ENCODE peak calls at places on chromosome 19, in seven cellular contexts. One of them, this sample, is unnamed.

GRCh38 chr19:45645631-45646344 is 6.6 kb upstream of the EML2 start:
- DNase-seq in mammary epithelial cell: peak; percentile 70
- DNase-seq in CD4-positive, alpha-beta T cell: peak; percentile 67
- DNase-seq in AG09319: no peak
- DNase-seq in body of pancreas: peak; percentile 84
- DNase-seq in HepG2: peak; percentile 63
- DNase-seq in AG04450: peak; percentile 62
- DNase-seq in this sample: no peak

GRCh38 chr19:19296953-19297689 is 23.2 kb downstream of the SUGP1 start:
- DNase-seq in body of pancreas: no peak
- DNase-seq in HepG2: no peak
- DNase-seq in AG09319: no peak
- DNase-seq in CD4-positive, alpha-beta T cell: no peak
- DNase-seq in AG04450: no peak
- DNase-seq in mammary epithelial cell: no peak
- DNase-seq in this sample: no peak

GRCh38 chr19:39613597-39613996 is 11.3 kb downstream of the LGALS13 start:
- DNase-seq in CD4-positive, alpha-beta T cell: no peak
- DNase-seq in body of pancreas: no peak
- DNase-seq in HepG2: no peak
- DNase-seq in AG09319: no peak
- DNase-seq in mammary epithelial cell: no peak
- DNase-seq in AG04450: no peak
- DNase-seq in this sample: no peak

GRCh38 chr19:34363094-34363493 is 1.9 kb upstream of the GPI start:
- DNase-seq in AG09319: no peak
- DNase-seq in CD4-positive, alpha-beta T cell: no peak
- DNase-seq in HepG2: peak; percentile 81
- DNase-seq in body of pancreas: no peak
- DNase-seq in mammary epithelial cell: no peak
- DNase-seq in AG04450: no peak
- DNase-seq in this sample: no peak

GRCh38 chr19:11067356-11068113 is 21.7 kb upstream of the LDLR start:
- DNase-seq in AG09319: no peak
- DNase-seq in body of pancreas: no peak
- DNase-seq in CD4-positive, alpha-beta T cell: no peak
- DNase-seq in HepG2: no peak
- DNase-seq in AG04450: no peak
- DNase-seq in mammary epithelial cell: no peak
- DNase-seq in this sample: no peak

GRCh38 chr19:38030681-38031422 is 123.8 kb downstream of the SIPA1L3 start:
- DNase-seq in HepG2: no peak
- DNase-seq in body of pancreas: no peak
- DNase-seq in CD4-positive, alpha-beta T cell: no peak
- DNase-seq in AG09319: no peak
- DNase-seq in AG04450: no peak
- DNase-seq in mammary epithelial cell: no peak
- DNase-seq in this sample: no peak

GRCh38 chr19:18196511-18196845 is 3.5 kb downstream of the MPV17L2 start:
- DNase-seq in AG09319: no peak
- DNase-seq in CD4-positive, alpha-beta T cell: no peak
- DNase-seq in body of pancreas: no peak
- DNase-seq in mammary epithelial cell: no peak
- DNase-seq in HepG2: no peak
- DNase-seq in AG04450: no peak
- DNase-seq in this sample: no peak

GRCh38 chr19:48618278-48618915 is 581 bp downstream of the RPL18 start:
- DNase-seq in body of pancreas: no peak
- DNase-seq in HepG2: no peak
- DNase-seq in AG04450: no peak
- DNase-seq in mammary epithelial cell: no peak
- DNase-seq in CD4-positive, alpha-beta T cell: no peak
- DNase-seq in AG09319: no peak
- DNase-seq in this sample: no peak

GRCh38 chr19:4369109-4369887 is 25.9 kb downstream of the MPND start:
- DNase-seq in AG04450: no peak
- DNase-seq in body of pancreas: no peak
- DNase-seq in AG09319: no peak
- DNase-seq in CD4-positive, alpha-beta T cell: peak; percentile 63
- DNase-seq in mammary epithelial cell: peak; percentile 94
- DNase-seq in HepG2: no peak
- DNase-seq in this sample: no peak

GRCh38 chr19:49690656-49691242 is at the start of gene CPT1C:
- DNase-seq in CD4-positive, alpha-beta T cell: peak; percentile 45
- DNase-seq in AG04450: peak; percentile 61
- DNase-seq in AG09319: peak; percentile 49
- DNase-seq in mammary epithelial cell: no peak
- DNase-seq in HepG2: no peak
- DNase-seq in body of pancreas: peak; percentile 82
- DNase-seq in this sample: no peak

GRCh38 chr19:33302175-33302973 is at the start of gene CEBPA:
- DNase-seq in mammary epithelial cell: peak; percentile 78
- DNase-seq in AG09319: peak; percentile 32
- DNase-seq in CD4-positive, alpha-beta T cell: peak; percentile 25
- DNase-seq in AG04450: peak; percentile 11
- DNase-seq in body of pancreas: peak; percentile 89
- DNase-seq in HepG2: peak; percentile 78
- DNase-seq in this sample: no peak
- TF ChIP-seq CTCF in mammary epithelial cell: peak; percentile 53
- TF ChIP-seq CTCF in AG09319: peak; percentile 31
- TF ChIP-seq CTCF in CD4-positive, alpha-beta T cell: no peak
- TF ChIP-seq CTCF in AG04450: peak; percentile 39
- TF ChIP-seq CTCF in body of pancreas: peak; percentile 27
- TF ChIP-seq CTCF in HepG2: peak; percentile 68
- TF ChIP-seq CTCF in this sample: peak; percentile 36

GRCh38 chr19:40693150-40693788 is 2.8 kb upstream of the NUMBL start:
- DNase-seq in CD4-positive, alpha-beta T cell: no peak
- DNase-seq in AG04450: no peak
- DNase-seq in HepG2: no peak
- DNase-seq in AG09319: no peak
- DNase-seq in mammary epithelial cell: no peak
- DNase-seq in body of pancreas: no peak
- DNase-seq in this sample: no peak
- TF ChIP-seq CTCF in CD4-positive, alpha-beta T cell: no peak
- TF ChIP-seq CTCF in AG04450: no peak
- TF ChIP-seq CTCF in HepG2: no peak
- TF ChIP-seq CTCF in AG09319: no peak
- TF ChIP-seq CTCF in mammary epithelial cell: no peak
- TF ChIP-seq CTCF in body of pancreas: no peak
- TF ChIP-seq CTCF in this sample: no peak

GRCh38 chr19:6260912-6261636 is 18.7 kb downstream of the MLLT1 start:
- DNase-seq in mammary epithelial cell: no peak
- DNase-seq in CD4-positive, alpha-beta T cell: no peak
- DNase-seq in AG04450: no peak
- DNase-seq in body of pancreas: peak; percentile 52
- DNase-seq in HepG2: peak; percentile 28
- DNase-seq in AG09319: no peak
- DNase-seq in this sample: no peak
- TF ChIP-seq CTCF in mammary epithelial cell: peak; percentile 51
- TF ChIP-seq CTCF in CD4-positive, alpha-beta T cell: peak; percentile 60
- TF ChIP-seq CTCF in AG04450: peak; percentile 59
- TF ChIP-seq CTCF in body of pancreas: peak; percentile 36
- TF ChIP-seq CTCF in HepG2: peak; percentile 70
- TF ChIP-seq CTCF in AG09319: peak; percentile 53
- TF ChIP-seq CTCF in this sample: peak; percentile 59

GRCh38 chr19:2050991-2051770 is at the start of gene MKNK2:
- DNase-seq in CD4-positive, alpha-beta T cell: peak; percentile 94
- DNase-seq in AG09319: peak; percentile 59
- DNase-seq in HepG2: peak; percentile 64
- DNase-seq in AG04450: peak; percentile 66
- DNase-seq in mammary epithelial cell: peak; percentile 79
- DNase-seq in body of pancreas: peak; percentile 92
- DNase-seq in this sample: no peak
- TF ChIP-seq CTCF in CD4-positive, alpha-beta T cell: peak; percentile 32
- TF ChIP-seq CTCF in AG09319: peak; percentile 41
- TF ChIP-seq CTCF in HepG2: peak; percentile 88
- TF ChIP-seq CTCF in AG04450: peak; percentile 47
- TF ChIP-seq CTCF in mammary epithelial cell: peak; percentile 59
- TF ChIP-seq CTCF in body of pancreas: peak; percentile 53
- TF ChIP-seq CTCF in this sample: peak; percentile 49

GRCh38 chr19:30873691-30874090 is 475.5 kb downstream of the TSHZ3 start:
- DNase-seq in mammary epithelial cell: no peak
- DNase-seq in body of pancreas: no peak
- DNase-seq in AG09319: no peak
- DNase-seq in AG04450: no peak
- DNase-seq in CD4-positive, alpha-beta T cell: no peak
- DNase-seq in HepG2: no peak
- DNase-seq in this sample: no peak
- TF ChIP-seq CTCF in mammary epithelial cell: no peak
- TF ChIP-seq CTCF in body of pancreas: no peak
- TF ChIP-seq CTCF in AG09319: no peak
- TF ChIP-seq CTCF in AG04450: no peak
- TF ChIP-seq CTCF in CD4-positive, alpha-beta T cell: no peak
- TF ChIP-seq CTCF in HepG2: no peak
- TF ChIP-seq CTCF in this sample: no peak

GRCh38 chr19:35931874-35932202 is 4.3 kb upstream of the LRFN3 start:
- DNase-seq in CD4-positive, alpha-beta T cell: no peak
- DNase-seq in HepG2: no peak
- DNase-seq in mammary epithelial cell: no peak
- DNase-seq in AG04450: no peak
- DNase-seq in AG09319: no peak
- DNase-seq in body of pancreas: no peak
- DNase-seq in this sample: no peak
- TF ChIP-seq CTCF in CD4-positive, alpha-beta T cell: no peak
- TF ChIP-seq CTCF in HepG2: no peak
- TF ChIP-seq CTCF in mammary epithelial cell: no peak
- TF ChIP-seq CTCF in AG04450: no peak
- TF ChIP-seq CTCF in AG09319: no peak
- TF ChIP-seq CTCF in body of pancreas: no peak
- TF ChIP-seq CTCF in this sample: no peak

GRCh38 chr19:58328999-58329398 is 2.2 kb downstream of the ZSCAN22 start:
- DNase-seq in AG04450: no peak
- DNase-seq in HepG2: no peak
- DNase-seq in AG09319: no peak
- DNase-seq in CD4-positive, alpha-beta T cell: no peak
- DNase-seq in body of pancreas: no peak
- DNase-seq in mammary epithelial cell: no peak
- DNase-seq in this sample: no peak
- TF ChIP-seq CTCF in AG04450: no peak
- TF ChIP-seq CTCF in HepG2: peak; percentile 85
- TF ChIP-seq CTCF in AG09319: no peak
- TF ChIP-seq CTCF in CD4-positive, alpha-beta T cell: no peak
- TF ChIP-seq CTCF in body of pancreas: no peak
- TF ChIP-seq CTCF in mammary epithelial cell: no peak
- TF ChIP-seq CTCF in this sample: no peak